ENCODE peak calls at places on chromosomes 6 and 20, in eight cellular contexts. One of them, this sample, is unnamed.

GRCh38 chr6:101395345-101395744 is 1.8 kb downstream of the GRIK2 start:
- DNase-seq in transverse colon: no peak
- DNase-seq in astrocyte: no peak
- DNase-seq in fibroblast of lung: no peak
- DNase-seq in RWPE2: no peak
- DNase-seq in CD8-positive, alpha-beta T cell: no peak
- DNase-seq in Panc1: no peak
- DNase-seq in HepG2: no peak
- DNase-seq in this sample: no peak

GRCh38 chr20:820328-820953 is 13.1 kb upstream of the FAM110A start:
- DNase-seq in Panc1: no peak
- DNase-seq in HepG2: no peak
- DNase-seq in transverse colon: no peak
- DNase-seq in RWPE2: no peak
- DNase-seq in fibroblast of lung: no peak
- DNase-seq in astrocyte: no peak
- DNase-seq in CD8-positive, alpha-beta T cell: no peak
- DNase-seq in this sample: no peak

GRCh38 chr6:79378957-79379356 is 144.5 kb upstream of the HMGN3 start:
- DNase-seq in astrocyte: no peak
- DNase-seq in Panc1: no peak
- DNase-seq in HepG2: no peak
- DNase-seq in transverse colon: no peak
- DNase-seq in CD8-positive, alpha-beta T cell: no peak
- DNase-seq in fibroblast of lung: no peak
- DNase-seq in RWPE2: no peak
- DNase-seq in this sample: no peak

GRCh38 chr20:23634985-23635767 is 2.6 kb downstream of the CST3 start:
- DNase-seq in HepG2: no peak
- DNase-seq in CD8-positive, alpha-beta T cell: no peak
- DNase-seq in astrocyte: no peak
- DNase-seq in transverse colon: no peak
- DNase-seq in fibroblast of lung: no peak
- DNase-seq in Panc1: no peak
- DNase-seq in RWPE2: no peak
- DNase-seq in this sample: peak; percentile 59

GRCh38 chr6:44662461-44663121 is 275.1 kb downstream of the CDC5L start:
- DNase-seq in RWPE2: no peak
- DNase-seq in transverse colon: peak; percentile 52
- DNase-seq in CD8-positive, alpha-beta T cell: no peak
- DNase-seq in Panc1: no peak
- DNase-seq in astrocyte: peak; percentile 97
- DNase-seq in HepG2: peak; percentile 15
- DNase-seq in fibroblast of lung: no peak
- DNase-seq in this sample: no peak

GRCh38 chr6:134624781-134625180 is 306.9 kb upstream of the SGK1 start:
- DNase-seq in transverse colon: no peak
- DNase-seq in CD8-positive, alpha-beta T cell: no peak
- DNase-seq in HepG2: no peak
- DNase-seq in Panc1: no peak
- DNase-seq in RWPE2: no peak
- DNase-seq in astrocyte: no peak
- DNase-seq in fibroblast of lung: no peak
- DNase-seq in this sample: no peak

GRCh38 chr6:48474764-48475674 is 364.0 kb upstream of the PTCHD4 start:
- DNase-seq in fibroblast of lung: peak; percentile 35
- DNase-seq in transverse colon: no peak
- DNase-seq in CD8-positive, alpha-beta T cell: no peak
- DNase-seq in Panc1: no peak
- DNase-seq in HepG2: no peak
- DNase-seq in RWPE2: no peak
- DNase-seq in astrocyte: no peak
- DNase-seq in this sample: peak; percentile 17

GRCh38 chr20:33839591-33839990 is 28.4 kb downstream of the CHMP4B start:
- DNase-seq in astrocyte: no peak
- DNase-seq in CD8-positive, alpha-beta T cell: no peak
- DNase-seq in fibroblast of lung: no peak
- DNase-seq in HepG2: no peak
- DNase-seq in Panc1: no peak
- DNase-seq in RWPE2: no peak
- DNase-seq in transverse colon: peak; percentile 58
- DNase-seq in this sample: no peak

GRCh38 chr20:60009318-60009717 is 51.1 kb downstream of the CDH26 start:
- DNase-seq in HepG2: no peak
- DNase-seq in astrocyte: no peak
- DNase-seq in RWPE2: no peak
- DNase-seq in Panc1: no peak
- DNase-seq in fibroblast of lung: no peak
- DNase-seq in transverse colon: no peak
- DNase-seq in CD8-positive, alpha-beta T cell: no peak
- DNase-seq in this sample: no peak

GRCh38 chr20:63092660-63093215 is 86.0 kb upstream of the BHLHE23 start:
- DNase-seq in fibroblast of lung: no peak
- DNase-seq in Panc1: no peak
- DNase-seq in CD8-positive, alpha-beta T cell: no peak
- DNase-seq in RWPE2: peak; percentile 80
- DNase-seq in astrocyte: no peak
- DNase-seq in HepG2: no peak
- DNase-seq in transverse colon: peak; percentile 6
- DNase-seq in this sample: no peak

GRCh38 chr6:34273242-34273805 is 24.5 kb upstream of the SMIM29 start:
- DNase-seq in astrocyte: peak; percentile 6
- DNase-seq in RWPE2: no peak
- DNase-seq in HepG2: peak; percentile 46
- DNase-seq in Panc1: no peak
- DNase-seq in fibroblast of lung: peak; percentile 11
- DNase-seq in transverse colon: no peak
- DNase-seq in CD8-positive, alpha-beta T cell: no peak
- DNase-seq in this sample: no peak

GRCh38 chr6:167731216-167731615 is 95.5 kb upstream of the AFDN start:
- DNase-seq in HepG2: no peak
- DNase-seq in RWPE2: no peak
- DNase-seq in CD8-positive, alpha-beta T cell: no peak
- DNase-seq in transverse colon: no peak
- DNase-seq in fibroblast of lung: no peak
- DNase-seq in astrocyte: no peak
- DNase-seq in Panc1: no peak
- DNase-seq in this sample: no peak

GRCh38 chr20:24100370-24101011 is 111.9 kb upstream of the GGTLC1 start:
- DNase-seq in RWPE2: no peak
- DNase-seq in transverse colon: peak; percentile 25
- DNase-seq in HepG2: peak; percentile 70
- DNase-seq in astrocyte: no peak
- DNase-seq in Panc1: peak; percentile 42
- DNase-seq in fibroblast of lung: peak; percentile 51
- DNase-seq in CD8-positive, alpha-beta T cell: peak; percentile 57
- DNase-seq in this sample: peak; percentile 52

GRCh38 chr6:120826253-120826652 is 508.0 kb downstream of the TBC1D32 start:
- DNase-seq in astrocyte: no peak
- DNase-seq in Panc1: peak; percentile 22
- DNase-seq in transverse colon: peak; percentile 17
- DNase-seq in CD8-positive, alpha-beta T cell: no peak
- DNase-seq in RWPE2: no peak
- DNase-seq in HepG2: peak; percentile 52
- DNase-seq in fibroblast of lung: peak; percentile 1
- DNase-seq in this sample: peak; percentile 6

GRCh38 chr6:101980924-101981323 is 587.4 kb downstream of the GRIK2 start:
- DNase-seq in fibroblast of lung: no peak
- DNase-seq in CD8-positive, alpha-beta T cell: no peak
- DNase-seq in RWPE2: no peak
- DNase-seq in HepG2: no peak
- DNase-seq in astrocyte: no peak
- DNase-seq in Panc1: no peak
- DNase-seq in transverse colon: no peak
- DNase-seq in this sample: no peak

DNA sequence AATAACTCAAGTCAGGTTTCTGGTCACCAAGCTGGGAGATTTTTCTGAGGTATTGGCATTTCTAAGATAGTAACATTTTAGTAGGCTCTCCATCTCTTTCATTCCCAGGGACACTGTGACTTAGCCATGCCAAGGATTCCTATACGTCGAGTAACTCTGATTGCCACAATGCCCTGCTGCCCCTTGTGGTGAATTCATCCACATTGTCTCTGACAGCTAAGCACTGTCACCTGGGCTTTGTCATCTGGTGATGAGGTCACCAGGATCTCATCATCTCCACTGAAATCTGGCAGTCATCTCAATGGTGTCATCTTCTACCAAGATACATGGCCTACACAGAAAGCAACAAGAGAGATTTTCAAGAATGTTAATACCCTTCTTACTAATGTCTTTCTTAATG is 246.6 kb downstream of the CD109 start:
- DNase-seq in transverse colon: no peak
- DNase-seq in CD8-positive, alpha-beta T cell: no peak
- DNase-seq in fibroblast of lung: peak; percentile 9
- DNase-seq in HepG2: peak; percentile 17
- DNase-seq in RWPE2: no peak
- DNase-seq in Panc1: peak; percentile 4
- DNase-seq in astrocyte: peak; percentile 12
- DNase-seq in this sample: peak; percentile 77
- TF ChIP-seq CTCF in transverse colon: no peak
- TF ChIP-seq CTCF in CD8-positive, alpha-beta T cell: no peak
- TF ChIP-seq CTCF in fibroblast of lung: no peak
- TF ChIP-seq CTCF in HepG2: no peak
- TF ChIP-seq CTCF in RWPE2: peak; percentile 5
- TF ChIP-seq CTCF in Panc1: peak; percentile 45
- TF ChIP-seq CTCF in astrocyte: no peak
- TF ChIP-seq CTCF in this sample: peak; percentile 16

GRCh38 chr6:148868901-148869300 is 122.1 kb downstream of the UST start:
- DNase-seq in Panc1: no peak
- DNase-seq in fibroblast of lung: no peak
- DNase-seq in RWPE2: no peak
- DNase-seq in transverse colon: no peak
- DNase-seq in CD8-positive, alpha-beta T cell: no peak
- DNase-seq in HepG2: no peak
- DNase-seq in astrocyte: peak; percentile 57
- DNase-seq in this sample: no peak

GRCh38 chr6:148873868-148874267 is 127.0 kb downstream of the UST start:
- DNase-seq in Panc1: no peak
- DNase-seq in HepG2: no peak
- DNase-seq in CD8-positive, alpha-beta T cell: no peak
- DNase-seq in astrocyte: no peak
- DNase-seq in transverse colon: no peak
- DNase-seq in RWPE2: no peak
- DNase-seq in fibroblast of lung: no peak
- DNase-seq in this sample: no peak

GRCh38 chr6:148869589-148869988 is 122.8 kb downstream of the UST start:
- DNase-seq in fibroblast of lung: peak; percentile 94
- DNase-seq in HepG2: no peak
- DNase-seq in Panc1: peak; percentile 12
- DNase-seq in transverse colon: no peak
- DNase-seq in astrocyte: peak; percentile 96
- DNase-seq in CD8-positive, alpha-beta T cell: no peak
- DNase-seq in RWPE2: peak; percentile 82
- DNase-seq in this sample: peak; percentile 99

GRCh38 chr6:148874698-148875293 is 128.0 kb downstream of the UST start:
- DNase-seq in astrocyte: peak; percentile 87
- DNase-seq in fibroblast of lung: no peak
- DNase-seq in CD8-positive, alpha-beta T cell: no peak
- DNase-seq in RWPE2: no peak
- DNase-seq in Panc1: no peak
- DNase-seq in HepG2: no peak
- DNase-seq in transverse colon: no peak
- DNase-seq in this sample: peak; percentile 23

GRCh38 chr6:148873154-148873553 is 126.3 kb downstream of the UST start:
- DNase-seq in HepG2: no peak
- DNase-seq in transverse colon: no peak
- DNase-seq in Panc1: no peak
- DNase-seq in fibroblast of lung: no peak
- DNase-seq in RWPE2: no peak
- DNase-seq in CD8-positive, alpha-beta T cell: no peak
- DNase-seq in astrocyte: no peak
- DNase-seq in this sample: no peak
- H3K4me3 ChIP-seq in HepG2: no peak overlapping the region
- H3K4me3 ChIP-seq in transverse colon: no peak overlapping the region
- H3K4me3 ChIP-seq in Panc1: no peak overlapping the region
- H3K4me3 ChIP-seq in fibroblast of lung: no peak overlapping the region
- H3K4me3 ChIP-seq in RWPE2: no peak overlapping the region
- H3K4me3 ChIP-seq in CD8-positive, alpha-beta T cell: no peak overlapping the region
- H3K4me3 ChIP-seq in astrocyte: no peak overlapping the region
- H3K4me3 ChIP-seq in this sample: no peak overlapping the region

GRCh38 chr20:53828673-53829085 is 235.0 kb upstream of the ZNF217 start:
- DNase-seq in fibroblast of lung: peak; percentile 95
- DNase-seq in CD8-positive, alpha-beta T cell: no peak
- DNase-seq in RWPE2: no peak
- DNase-seq in HepG2: no peak
- DNase-seq in Panc1: peak; percentile 67
- DNase-seq in transverse colon: no peak
- DNase-seq in astrocyte: peak; percentile 91
- DNase-seq in this sample: peak; percentile 96
- TF ChIP-seq CTCF in fibroblast of lung: peak; percentile 40
- TF ChIP-seq CTCF in CD8-positive, alpha-beta T cell: no peak
- TF ChIP-seq CTCF in RWPE2: peak; percentile 63
- TF ChIP-seq CTCF in HepG2: no peak
- TF ChIP-seq CTCF in Panc1: no peak
- TF ChIP-seq CTCF in transverse colon: no peak
- TF ChIP-seq CTCF in astrocyte: no peak
- TF ChIP-seq CTCF in this sample: peak; percentile 21

GRCh38 chr6:144493035-144493910 is 208.1 kb downstream of the UTRN start:
- DNase-seq in fibroblast of lung: peak; percentile 64
- DNase-seq in HepG2: no peak
- DNase-seq in transverse colon: no peak
- DNase-seq in RWPE2: no peak
- DNase-seq in Panc1: no peak
- DNase-seq in CD8-positive, alpha-beta T cell: no peak
- DNase-seq in astrocyte: peak; percentile 20
- DNase-seq in this sample: peak; percentile 73

GRCh38 chr6:144500886-144501285 is 215.8 kb downstream of the UTRN start:
- DNase-seq in RWPE2: no peak
- DNase-seq in transverse colon: no peak
- DNase-seq in HepG2: no peak
- DNase-seq in Panc1: no peak
- DNase-seq in fibroblast of lung: no peak
- DNase-seq in astrocyte: no peak
- DNase-seq in CD8-positive, alpha-beta T cell: no peak
- DNase-seq in this sample: no peak

GRCh38 chr6:144497650-144498049 is 212.5 kb downstream of the UTRN start:
- DNase-seq in Panc1: no peak
- DNase-seq in CD8-positive, alpha-beta T cell: no peak
- DNase-seq in transverse colon: no peak
- DNase-seq in HepG2: no peak
- DNase-seq in astrocyte: peak; percentile 17
- DNase-seq in fibroblast of lung: no peak
- DNase-seq in RWPE2: no peak
- DNase-seq in this sample: peak; percentile 39
- H3K4me3 ChIP-seq in Panc1: no peak overlapping the region
- H3K4me3 ChIP-seq in CD8-positive, alpha-beta T cell: no peak overlapping the region
- H3K4me3 ChIP-seq in transverse colon: no peak overlapping the region
- H3K4me3 ChIP-seq in HepG2: no peak overlapping the region
- H3K4me3 ChIP-seq in astrocyte: no peak overlapping the region
- H3K4me3 ChIP-seq in fibroblast of lung: no peak overlapping the region
- H3K4me3 ChIP-seq in RWPE2: no peak overlapping the region
- H3K4me3 ChIP-seq in this sample: no peak overlapping the region

DNA sequence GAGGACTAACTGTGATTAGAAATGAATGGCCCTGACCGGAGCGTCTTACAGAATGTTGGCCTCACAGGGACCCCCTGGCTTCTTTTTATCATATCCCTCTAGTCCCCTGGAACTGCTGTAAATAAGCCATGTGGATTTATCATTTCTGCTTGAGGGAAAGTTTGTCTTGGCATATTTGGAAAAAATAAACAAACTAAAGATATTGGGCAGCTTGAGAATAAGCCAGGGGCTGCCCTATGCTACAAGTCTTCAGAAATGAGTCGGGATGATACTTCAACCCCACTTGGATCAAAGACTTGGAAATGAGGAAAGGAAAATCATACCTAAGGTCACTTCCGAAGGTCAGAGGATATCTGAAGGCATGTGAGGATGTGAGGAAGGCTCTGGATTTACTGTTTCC is 179.1 kb downstream of the THBS2 start:
- DNase-seq in fibroblast of lung: peak; percentile 27
- DNase-seq in transverse colon: no peak
- DNase-seq in RWPE2: no peak
- DNase-seq in HepG2: no peak
- DNase-seq in Panc1: no peak
- DNase-seq in astrocyte: peak; percentile 55
- DNase-seq in CD8-positive, alpha-beta T cell: no peak
- DNase-seq in this sample: peak; percentile 53
- TF ChIP-seq CTCF in fibroblast of lung: no peak
- TF ChIP-seq CTCF in transverse colon: no peak
- TF ChIP-seq CTCF in RWPE2: no peak
- TF ChIP-seq CTCF in HepG2: no peak
- TF ChIP-seq CTCF in Panc1: no peak
- TF ChIP-seq CTCF in astrocyte: no peak
- TF ChIP-seq CTCF in CD8-positive, alpha-beta T cell: no peak
- TF ChIP-seq CTCF in this sample: no peak

This sample was measured in fibroblast of mammary gland.